ENCODE peak calls at places on chromosomes 4 and X, in ten cellular contexts. D is cardiac muscle cell, I is T-helper 2 cell, V is iris pigment epithelial cell, P is A172, C is tibial artery, Y is ACHN, K is GM03348, Q is mesendoderm, E is adrenal gland. O is an unnamed sample.

GRCh38 chr4:140158234-140159030 is 4.4 kb upstream of the MAML3 start:
- DNase-seq in Y (no peak), Q (no peak), I (no peak), V (no peak), D (peak), P (no peak), C (no peak), E (no peak), K (no peak), O (no peak)

GRCh38 chr4:75698162-75698962 is 25.2 kb upstream of the G3BP2 start:
- DNase-seq in Q (peak), P (no peak), K (no peak), D (no peak), I (peak), V (no peak), C (no peak), Y (no peak), E (no peak), O (no peak)

GRCh38 chr4:15375707-15376106 is 52.1 kb upstream of the C1QTNF7 start:
- DNase-seq in I (peak), P (no peak), D (no peak), V (peak), Q (no peak), C (no peak), E (no peak), K (no peak), Y (no peak), O (no peak)

GRCh38 chrX:108064001-108064400 is 19.1 kb downstream of the VSIG1 start:
- DNase-seq in I (no peak), V (no peak), Q (no peak), Y (no peak), K (no peak), P (no peak), E (no peak), C (no peak), D (no peak), O (no peak)

GRCh38 chr4:150080335-150080734 is 2.1 kb downstream of the DCLK2 start:
- DNase-seq in C (no peak), E (no peak), D (peak), K (no peak), I (no peak), V (no peak), Q (no peak), P (peak), Y (no peak), O (no peak)

GRCh38 chr4:183173580-183174526 is 74.8 kb downstream of the WWC2 start:
- DNase-seq in Y (peak), K (peak), P (peak), V (peak), I (no peak), C (no peak), D (peak), E (no peak), Q (peak), O (peak)

GRCh38 chr4:55866973-55867574 is 13.6 kb downstream of the EXOC1 start:
- DNase-seq in C (no peak), E (no peak), K (peak), Q (peak), I (peak), D (peak), V (peak), Y (peak), P (peak), O (peak)

GRCh38 chrX:20382518-20383291 is 116.0 kb upstream of the RPS6KA3 start:
- DNase-seq in D (no peak), K (no peak), Q (no peak), P (peak), I (peak), E (no peak), C (no peak), Y (no peak), V (no peak), O (no peak)

GRCh38 chrX:53974529-53974928 is 69.7 kb downstream of the PHF8 start:
- DNase-seq in I (no peak), D (no peak), Q (no peak), V (no peak), Y (no peak), K (no peak), C (no peak), P (no peak), E (no peak), O (no peak)

GRCh38 chr4:105184316-105184988 is 37.8 kb downstream of the TET2 start:
- DNase-seq in Q (no peak), E (no peak), D (no peak), C (no peak), P (no peak), K (no peak), Y (peak), V (no peak), I (no peak), O (peak)

GRCh38 chrX:13059676-13060499 is 15.5 kb upstream of the FAM9C start:
- DNase-seq in V (peak), Y (peak), Q (peak), K (no peak), D (peak), C (no peak), P (peak), E (no peak), I (no peak), O (no peak)

GRCh38 chrX:107686792-107687191 is 58.5 kb downstream of the PRPS1 start:
- DNase-seq in P (peak), Q (no peak), E (no peak), Y (peak), C (no peak), I (no peak), K (no peak), D (peak), V (peak), O (peak)

GRCh38 chr4:111450867-111451266 is 694.4 kb upstream of the FAM241A start:
- DNase-seq in D (no peak), V (peak), K (no peak), C (no peak), Y (peak), Q (no peak), E (no peak), I (no peak), P (no peak), O (peak)

GRCh38 chrX:41332408-41332987 is 1.5 kb upstream of the DDX3X start:
- DNase-seq in E (no peak), K (peak), Q (peak), I (peak), Y (no peak), V (peak), P (peak), C (no peak), D (no peak), O (no peak)

GRCh38 chr4:9762823-9763475 is 18.5 kb upstream of the DRD5 start:
- DNase-seq in D (peak), Q (peak), Y (peak), P (peak), I (peak), C (no peak), E (peak), V (peak), K (peak), O (peak)

GRCh38 chr4:176185068-176185467 is 10.3 kb downstream of the SPATA4 start:
- DNase-seq in Q (no peak), C (no peak), I (no peak), K (peak), D (peak), P (peak), Y (no peak), E (no peak), V (peak), O (no peak)

GRCh38 chr4:36771411-36772153 is 473.0 kb upstream of the NWD2 start:
- DNase-seq in V (no peak), Q (no peak), P (no peak), Y (no peak), I (no peak), K (no peak), C (no peak), E (no peak), D (no peak), O (peak)

GRCh38 chrX:27086221-27086620 is 376.9 kb downstream of the PPP4R3C start:
- DNase-seq in V (no peak), C (no peak), E (no peak), K (no peak), I (no peak), Y (no peak), D (no peak), Q (no peak), P (peak), O (no peak)

GRCh38 chr4:75004755-75005668 is 72.1 kb downstream of the PARM1 start:
- DNase-seq in V (peak), Q (no peak), P (peak), Y (no peak), K (no peak), C (peak), D (no peak), I (no peak), E (no peak), O (no peak)